ENCODE peak calls at places on chromosome 18, in five cellular contexts. U is lung, S is posterior vena cava, Y is left cardiac atrium, A is RWPE1. K is an unnamed sample.
A peak's percentile ranks its signal among the peaks of the same experiment; 100 is the strongest.

GRCh38 chr18:9362869-9363268 is 28.3 kb downstream of the TWSG1 start:
- DNase-seq in A (peak; percentile 58), S (no peak), Y (no peak), U (no peak), K (no peak)

GRCh38 chr18:2316686-2317308 is 254.5 kb downstream of the METTL4 start:
- DNase-seq in Y (no peak), U (no peak), A (no peak), S (no peak), K (no peak)

GRCh38 chr18:79571221-79572092 is 108.1 kb upstream of the CTDP1 start:
- DNase-seq in U (no peak), S (peak; percentile 72), Y (no peak), A (no peak), K (no peak)

GRCh38 chr18:25121442-25121841 is 230.5 kb downstream of the ZNF521 start:
- DNase-seq in U (no peak), Y (no peak), A (no peak), S (no peak), K (no peak)

GRCh38 chr18:54387631-54388030 is 29.9 kb downstream of the C18orf54 start:
- DNase-seq in Y (no peak), A (no peak), U (no peak), S (no peak), K (no peak)

GRCh38 chr18:832085-832681 is 20.1 kb upstream of the YES1 start:
- DNase-seq in Y (peak; percentile 27), U (no peak), S (no peak), A (no peak), K (no peak)

GRCh38 chr18:79818036-79818435 is 20.3 kb downstream of the KCNG2 start:
- DNase-seq in S (no peak), Y (no peak), U (no peak), A (no peak), K (peak; percentile 32)

GRCh38 chr18:32893915-32894314 is 121.1 kb upstream of the KLHL14 start:
- DNase-seq in U (no peak), S (no peak), A (no peak), Y (no peak), K (no peak)

GRCh38 chr18:77071711-77072292 is 60.8 kb downstream of the MBP start:
- DNase-seq in S (peak; percentile 87), U (no peak), A (no peak), Y (peak; percentile 67), K (no peak)

GRCh38 chr18:48455555-48456478 is 46.6 kb upstream of the ZBTB7C start:
- DNase-seq in Y (no peak), S (no peak), A (no peak), U (no peak), K (no peak)

GRCh38 chr18:79910563-79910962 is 40.9 kb downstream of the SLC66A2 start:
- DNase-seq in Y (no peak), S (no peak), A (no peak), U (no peak), K (no peak)

GRCh38 chr18:44856157-44856556 is 175.5 kb downstream of the SETBP1 start:
- DNase-seq in A (no peak), Y (no peak), U (no peak), S (no peak), K (no peak)

GRCh38 chr18:45666520-45666919 is 51.2 kb downstream of the SLC14A2 start:
- DNase-seq in A (no peak), S (no peak), Y (no peak), U (no peak), K (no peak)

K was measured in ureter.